ENCODE peak calls at places on chromosomes 7 and 10, in four cellular contexts. Q is AML-193, V is amniotic stem cell, G is SHP77. R is an unnamed sample.

GRCh38 chr10:119523916-119524719 is 18.4 kb downstream of the RGS10 start:
- DNase-seq in G (no peak), Q (no peak), V (no peak), R (no peak)

GRCh38 chr10:93435061-93435491 is 47.1 kb downstream of the MYOF start:
- DNase-seq in G (no peak), Q (no peak), V (no peak), R (no peak)

GRCh38 chr10:13852872-13853271 is 266.1 kb downstream of the PRPF18 start:
- DNase-seq in V (no peak), G (no peak), Q (no peak), R (no peak)

GRCh38 chr7:25642849-25643248 is 414.6 kb upstream of the NPVF start:
- DNase-seq in V (no peak), G (no peak), Q (no peak), R (no peak)

GRCh38 chr7:105268511-105269392 is 120.0 kb downstream of the SRPK2 start:
- DNase-seq in Q (peak), V (no peak), G (no peak), R (no peak)

GRCh38 chr7:93594250-93594649 is 19.7 kb upstream of the CALCR start:
- DNase-seq in V (no peak), G (no peak), Q (no peak), R (no peak)

GRCh38 chr7:114865564-114865963 is 56.3 kb upstream of the MDFIC start:
- DNase-seq in Q (peak), G (peak), V (peak), R (no peak)

GRCh38 chr7:64838691-64839090 is 44.5 kb downstream of the ZNF138 start:
- DNase-seq in Q (no peak), V (no peak), G (no peak), R (no peak)

GRCh38 chr7:4871056-4871680 is 9.3 kb upstream of the PAPOLB start:
- DNase-seq in G (no peak), Q (no peak), V (no peak), R (no peak)

GRCh38 chr7:27131390-27131819 is 848 bp upstream of the HOXA4 start:
- DNase-seq in G (no peak), Q (no peak), V (no peak), R (no peak)

GRCh38 chr7:95917622-95918021 is 145.3 kb downstream of the DYNC1I1 start:
- DNase-seq in Q (no peak), V (no peak), G (no peak), R (no peak)

GRCh38 chr7:84744388-84744787 is 442.5 kb downstream of the SEMA3D start:
- DNase-seq in Q (no peak), G (no peak), V (no peak), R (no peak)

R was measured in NCI-H2107.